ENCODE peak calls at places on chromosomes 2 and 18, in six cellular contexts. P is activated T-helper 1 cell treated with anti-CD3 and anti-CD28 coated beads, Interleukin-2, amount 50 U/mL, for 16 hours; M is EL; S is non-pigmented ciliary epithelial cell; I is ureter; K is Jurkat, Clone E6-1. V is an unnamed sample.

GRCh38 chr2:179341152-179341866 is 76.7 kb upstream of the SESTD1 start:
- DNase-seq in P (no peak), M (no peak), S (no peak), I (no peak), K (no peak), V (no peak)

GRCh38 chr2:64922482-64923384 is 66.5 kb upstream of the SLC1A4 start:
- DNase-seq in P (no peak), M (no peak), S (no peak), I (no peak), K (no peak), V (no peak)

GRCh38 chr2:164302786-164303185 is 318.5 kb downstream of the GRB14 start:
- DNase-seq in P (no peak), M (no peak), S (no peak), I (no peak), K (no peak), V (no peak)

GRCh38 chr2:170715062-170715931 is at the start of gene SP5:
- DNase-seq in P (no peak), M (peak; percentile 52), S (peak; percentile 6), I (peak; percentile 61), K (peak; percentile 79), V (peak; percentile 84)

GRCh38 chr2:36058953-36059352 is 296.6 kb upstream of the CRIM1 start:
- DNase-seq in P (no peak), M (no peak), S (no peak), I (no peak), K (no peak), V (no peak)

GRCh38 chr2:239830066-239830717 is 194.9 kb downstream of the NDUFA10 start:
- DNase-seq in P (no peak), M (no peak), S (no peak), I (peak; percentile 28), K (no peak), V (peak; percentile 75)

GRCh38 chr2:58798787-58799186 is 557.7 kb upstream of the FANCL start:
- DNase-seq in P (no peak), M (no peak), S (no peak), I (no peak), K (no peak), V (no peak)

GRCh38 chr2:38164881-38165280 is 88.9 kb upstream of the CYP1B1 start:
- DNase-seq in P (no peak), M (peak; percentile 31), S (no peak), I (no peak), K (no peak), V (no peak)

GRCh38 chr2:102703748-102704147 is 58.1 kb upstream of the TMEM182 start:
- DNase-seq in P (no peak), M (peak; percentile 5), S (peak; percentile 11), I (no peak), K (peak; percentile 28), V (no peak)

GRCh38 chr2:158097481-158097880 is 4.2 kb upstream of the UPP2 start:
- DNase-seq in P (no peak), M (no peak), S (no peak), I (no peak), K (no peak), V (no peak)

GRCh38 chr2:233419626-233420431 is 65.5 kb downstream of the DGKD start:
- DNase-seq in P (no peak), M (no peak), S (no peak), I (peak; percentile 19), K (peak; percentile 63), V (peak; percentile 44)

GRCh38 chr2:139876964-139877363 is 1096.8 kb upstream of the NXPH2 start:
- DNase-seq in P (no peak), M (no peak), S (no peak), I (no peak), K (no peak), V (no peak)

GRCh38 chr2:224146356-224147160 is 107.5 kb upstream of the SERPINE2 start:
- DNase-seq in P (no peak), M (peak; percentile 54), S (no peak), I (no peak), K (no peak), V (no peak)

GRCh38 chr2:110773470-110773921 is 41.1 kb downstream of the ACOXL start:
- DNase-seq in P (no peak), M (no peak), S (no peak), I (no peak), K (no peak), V (no peak)

GRCh38 chr2:106516436-106516835 is 29.3 kb downstream of the CD8B2 start:
- DNase-seq in P (no peak), M (no peak), S (no peak), I (no peak), K (no peak), V (no peak)

GRCh38 chr2:105617631-105618350 is 126.9 kb upstream of the NCK2 start:
- DNase-seq in P (no peak), M (no peak), S (no peak), I (no peak), K (no peak), V (no peak)

GRCh38 chr2:25042321-25043240 is 705 bp downstream of the EFR3B start:
- DNase-seq in P (no peak), M (peak; percentile 45), S (no peak), I (peak; percentile 46), K (no peak), V (no peak)

GRCh38 chr2:198135481-198135934 is 331.1 kb downstream of the PLCL1 start:
- DNase-seq in P (no peak), M (peak; percentile 5), S (no peak), I (no peak), K (no peak), V (no peak)

GRCh38 chr2:42569116-42569711 is 782 bp downstream of the MTA3 start:
- DNase-seq in P (peak; percentile 2), M (peak; percentile 40), S (no peak), I (peak; percentile 50), K (no peak), V (no peak)

GRCh38 chr2:199258291-199258690 is 199.4 kb downstream of the SATB2 start:
- DNase-seq in P (no peak), M (peak; percentile 2), S (no peak), I (no peak), K (peak; percentile 7), V (no peak)

GRCh38 chr18:78983530-78983929 is 3.9 kb downstream of the SALL3 start:
- DNase-seq in P (no peak), M (no peak), S (no peak), I (no peak), K (no peak), V (no peak)

GRCh38 chr2:102891261-102891660 is 129.4 kb downstream of the TMEM182 start:
- DNase-seq in P (no peak), M (no peak), S (no peak), I (no peak), K (no peak), V (no peak)

GRCh38 chr18:75016025-75016717 is 192.8 kb downstream of the PTGR3 start:
- DNase-seq in P (no peak), M (no peak), S (no peak), I (no peak), K (no peak), V (no peak)

GRCh38 chr2:236352761-236353593 is 88.8 kb upstream of the ASB18 start:
- DNase-seq in P (no peak), M (peak; percentile 14), S (no peak), I (no peak), K (peak; percentile 39), V (no peak)

GRCh38 chr2:18178736-18179349 is 300.4 kb downstream of the KCNS3 start:
- DNase-seq in P (no peak), M (peak; percentile 48), S (no peak), I (no peak), K (peak; percentile 61), V (no peak)

GRCh38 chr18:2108581-2108980 is 462.7 kb downstream of the METTL4 start:
- DNase-seq in P (no peak), M (peak; percentile 64), S (no peak), I (no peak), K (no peak), V (no peak)

GRCh38 chr2:20702563-20702962 is 35.6 kb downstream of the GDF7 start:
- DNase-seq in P (no peak), M (peak; percentile 56), S (peak; percentile 19), I (no peak), K (no peak), V (no peak)

GRCh38 chr2:39150890-39151497 is 30.1 kb upstream of the SOS1 start:
- DNase-seq in P (no peak), M (no peak), S (no peak), I (no peak), K (no peak), V (no peak)

GRCh38 chr2:196294510-196294909 is 123.1 kb upstream of the STK17B start:
- DNase-seq in P (no peak), M (no peak), S (no peak), I (no peak), K (no peak), V (no peak)